ENCODE peak calls at places on chromosomes 1 and 21, in eight cellular contexts. Z, W, V, F, R, B, K and J are unnamed samples. For H3K4me1, the result is how much of the 10 kb centered on the place peaks cover.

GRCh38 chr1:114231301-114231700 is 77.6 kb upstream of the SYT6 start:
- DNase-seq in K (no peak), Z (no peak), B (no peak), F (no peak), V (no peak), R (no peak), W (no peak), J (no peak)

GRCh38 chr1:32246888-32247273 is at the start of gene FAM167B:
- DNase-seq in Z (no peak), B (peak), K (no peak), F (peak), W (no peak), R (no peak), V (no peak), J (peak)

GRCh38 chr1:181159451-181160151 is 71.1 kb downstream of the IER5 start:
- DNase-seq in W (no peak), V (peak), B (peak), K (peak), R (no peak), F (no peak), Z (peak), J (no peak)

GRCh38 chr1:1069061-1069710 is 4.9 kb downstream of the RNF223 start:
- DNase-seq in R (peak), B (no peak), W (peak), K (peak), Z (peak), F (peak), V (peak), J (no peak)

GRCh38 chr1:67749844-67750689 is 65.1 kb downstream of the GADD45A start:
- DNase-seq in V (no peak), W (no peak), F (no peak), B (no peak), K (no peak), Z (peak), R (no peak), J (peak)

GRCh38 chr1:58783090-58783992 is 506 bp downstream of the JUN start:
- DNase-seq in B (peak), K (peak), V (peak), R (no peak), F (peak), Z (peak), W (peak), J (peak)

GRCh38 chr1:63787875-63788274 is 14.1 kb downstream of the ROR1 start:
- DNase-seq in F (no peak), W (no peak), R (no peak), K (no peak), V (peak), Z (no peak), B (no peak), J (no peak)

GRCh38 chr21:41966341-41966833 is 12.6 kb upstream of the C2CD2 start:
- DNase-seq in Z (no peak), V (no peak), W (no peak), F (no peak), B (no peak), K (no peak), R (no peak), J (peak)

GRCh38 chr1:221908573-221908972 is 166.7 kb upstream of the DUSP10 start:
- DNase-seq in Z (no peak), K (no peak), W (no peak), V (no peak), B (no peak), R (no peak), F (no peak), J (no peak)

GRCh38 chr1:169486281-169486904 is 649 bp upstream of the SLC19A2 start:
- DNase-seq in Z (no peak), B (no peak), W (no peak), R (no peak), K (no peak), V (no peak), F (no peak), J (no peak)

GRCh38 chr1:235511470-235512240 is 7.4 kb upstream of the B3GALNT2 start:
- DNase-seq in B (no peak), R (no peak), K (no peak), W (no peak), V (no peak), F (no peak), Z (no peak), J (no peak)

GRCh38 chr1:5734414-5734813 is 257.8 kb downstream of the NPHP4 start:
- DNase-seq in R (no peak), B (no peak), F (no peak), K (no peak), Z (no peak), W (peak), V (no peak), J (no peak)

GRCh38 chr21:44455524-44456206 is 355 bp downstream of the LRRC3 start:
- DNase-seq in R (peak), W (peak), F (peak), K (peak), V (peak), Z (no peak), B (no peak), J (no peak)

GRCh38 chr1:43582162-43582566 is 51.5 kb downstream of the PTPRF start:
- DNase-seq in B (no peak), R (peak), K (peak), W (no peak), V (peak), F (no peak), Z (peak), J (no peak)

GRCh38 chr1:166113031-166113430 is 53.8 kb downstream of the FAM78B start:
- DNase-seq in K (no peak), F (no peak), B (no peak), R (no peak), W (no peak), Z (no peak), V (no peak), J (no peak)

GRCh38 chr1:180167721-180168467 is 13.2 kb downstream of the QSOX1 start:
- DNase-seq in Z (no peak), V (peak), K (no peak), W (peak), F (no peak), B (peak), R (peak), J (no peak)

GRCh38 chr1:111540928-111541327 is 37.5 kb upstream of the ADORA3 start:
- DNase-seq in F (no peak), R (no peak), K (no peak), V (no peak), Z (no peak), B (no peak), W (no peak), J (no peak)

GRCh38 chr1:90718411-90719320 is 1.6 kb upstream of the BARHL2 start:
- DNase-seq in R (no peak), W (no peak), K (no peak), Z (no peak), V (no peak), B (no peak), F (no peak), J (no peak)

GRCh38 chr1:219465247-219466093 is 147.4 kb downstream of the ZC3H11B start:
- DNase-seq in K (peak), Z (no peak), V (no peak), B (no peak), F (no peak), W (no peak), R (no peak), J (no peak)

DNA sequence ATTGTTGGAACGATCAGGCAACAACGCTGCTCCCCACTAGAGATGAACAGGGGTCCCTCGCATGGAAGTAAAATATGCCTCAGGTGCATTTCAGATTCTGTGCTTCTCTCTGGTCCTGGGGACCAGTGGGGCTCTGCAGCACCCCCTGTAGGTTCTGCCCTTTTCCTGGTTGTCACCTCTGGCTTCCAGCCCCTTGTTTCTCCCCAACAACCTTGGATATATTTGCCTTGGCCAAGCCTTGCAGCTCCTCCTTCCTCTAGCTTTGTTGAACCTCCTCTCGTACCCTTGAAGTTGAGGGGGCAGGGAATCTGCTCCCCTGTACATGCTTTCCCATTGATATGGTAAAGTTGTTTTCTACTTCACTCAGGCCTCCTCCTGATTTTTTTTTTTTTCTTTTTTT is 5.4 kb upstream of the RGSL1 start:
- DNase-seq in V (no peak), R (no peak), Z (no peak), W (no peak), B (no peak), K (no peak), F (no peak), J (no peak)
- H3K4me3 ChIP-seq in V (no peak), R (no peak), Z (no peak), W (no peak), B (no peak), K (no peak), F (no peak), J (no peak)

GRCh38 chr1:158329300-158329699 is 2.0 kb downstream of the CD1B start:
- DNase-seq in F (no peak), R (no peak), W (no peak), B (no peak), K (no peak), Z (no peak), V (no peak), J (no peak)
- H3K27ac ChIP-seq in F (no peak), R (no peak), W (no peak), B (no peak), K (no peak), Z (no peak), V (no peak), J (no peak)

DNA sequence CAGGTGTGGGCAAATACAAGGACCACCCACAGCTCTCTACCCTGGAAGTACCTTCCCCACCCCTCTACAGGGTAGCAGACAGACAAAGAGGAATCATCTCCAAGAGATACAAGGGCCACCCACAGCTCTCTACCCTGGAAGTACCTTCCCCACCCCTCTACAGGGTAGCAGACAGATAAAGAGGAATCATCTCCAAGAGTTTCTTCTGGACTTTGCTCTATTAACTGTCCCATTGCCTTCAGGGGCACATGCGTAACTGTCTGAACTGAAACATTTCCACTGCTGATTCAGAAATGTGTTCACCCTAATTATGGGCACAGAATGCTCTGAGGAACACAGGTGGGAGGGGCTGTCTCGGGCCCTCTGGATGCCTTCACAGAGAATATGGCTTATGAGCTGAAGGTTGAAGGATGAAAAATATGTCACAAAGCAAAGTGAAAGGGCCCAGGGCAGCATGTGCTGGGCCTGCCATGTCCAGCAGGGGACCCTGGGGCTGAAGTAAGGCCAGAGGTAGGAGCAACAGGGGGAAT is 43.9 kb downstream of the ZNF281 start:
- DNase-seq in B (no peak), V (no peak), R (no peak), K (no peak), F (no peak), Z (no peak), W (no peak), J (no peak)
- H3K4me1 ChIP-seq in B (under half), V (under half), R (half or more), K (under half), F (under half), Z (under half), W (under half), J (under half)

GRCh38 chr1:246591047-246591446 is 24.8 kb downstream of the CNST start:
- DNase-seq in V (no peak), R (no peak), F (no peak), W (no peak), B (no peak), K (no peak), Z (no peak), J (no peak)

GRCh38 chr1:246592695-246593094 is 26.4 kb downstream of the CNST start:
- DNase-seq in V (no peak), Z (no peak), K (no peak), W (no peak), R (no peak), F (no peak), B (no peak), J (no peak)

GRCh38 chr1:246591958-246592357 is 25.7 kb downstream of the CNST start:
- DNase-seq in K (no peak), B (no peak), W (no peak), Z (no peak), R (no peak), V (no peak), F (no peak), J (no peak)

GRCh38 chr1:246588322-246588721 is 22.1 kb downstream of the CNST start:
- DNase-seq in V (no peak), W (no peak), K (no peak), B (no peak), Z (no peak), F (no peak), R (no peak), J (no peak)

DNA sequence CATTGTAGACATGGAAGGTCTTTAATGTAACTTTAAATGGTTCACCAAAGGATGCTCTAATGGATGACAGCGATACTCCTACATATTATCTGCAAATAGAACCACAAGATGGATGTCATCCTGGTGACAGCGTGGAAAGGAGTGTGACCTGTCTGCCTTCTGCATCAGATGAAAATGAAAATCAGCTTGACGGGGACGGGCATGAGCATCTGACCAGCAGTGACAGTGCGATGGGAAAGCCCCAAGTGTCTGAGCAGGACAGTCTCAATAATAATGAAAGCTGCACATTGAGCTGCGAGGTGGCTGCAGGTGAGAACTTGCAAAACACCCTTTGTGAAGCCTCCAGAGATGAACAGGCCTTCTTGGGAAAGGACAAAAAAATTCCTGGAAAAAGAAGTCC is 25.2 kb downstream of the CNST start:
- DNase-seq in Z (no peak), V (no peak), R (no peak), W (no peak), B (no peak), F (no peak), K (peak), J (no peak)
- H3K4me3 ChIP-seq in Z (no peak), V (no peak), R (no peak), W (no peak), B (no peak), F (no peak), K (peak), J (no peak)

DNA sequence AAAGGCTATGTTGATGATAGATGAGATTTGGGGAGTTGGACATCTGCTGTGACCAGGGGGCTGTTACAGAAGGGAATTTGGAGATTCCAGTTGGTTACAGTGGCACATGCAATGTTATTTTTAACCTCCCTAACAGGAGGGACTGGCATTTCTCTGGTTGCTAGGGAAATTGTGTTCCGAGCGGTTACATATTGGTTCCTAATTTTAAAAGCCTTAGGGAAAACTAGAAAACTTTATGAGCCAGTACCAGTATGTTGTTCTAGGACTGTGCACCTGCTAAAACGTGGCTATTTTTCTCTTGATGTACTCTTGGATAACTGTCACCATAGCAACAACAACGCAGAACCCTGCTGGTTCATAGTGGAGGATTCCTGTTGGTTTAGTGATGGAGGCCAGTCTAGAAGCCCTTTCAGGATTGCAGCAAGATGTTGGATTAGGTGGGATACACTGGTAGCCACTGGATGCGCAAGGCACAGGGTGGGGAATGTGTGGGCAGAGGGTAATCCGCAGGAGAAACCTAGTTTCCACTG is 69.0 kb upstream of the PGBD5 start:
- DNase-seq in F (no peak), R (no peak), W (no peak), V (no peak), B (no peak), Z (no peak), K (no peak), J (no peak)
- H3K27ac ChIP-seq in F (no peak), R (no peak), W (no peak), V (peak), B (no peak), Z (no peak), K (no peak), J (no peak)

GRCh38 chr1:156502749-156503671 is 2.4 kb upstream of the MEF2D start:
- DNase-seq in Z (peak), R (peak), B (peak), V (peak), F (peak), W (peak), K (no peak), J (peak)

GRCh38 chr1:156504062-156504813 is 3.7 kb upstream of the MEF2D start:
- DNase-seq in V (no peak), R (no peak), K (peak), B (no peak), F (no peak), W (no peak), Z (no peak), J (no peak)

GRCh38 chr1:156504821-156505678 is 4.5 kb upstream of the MEF2D start:
- DNase-seq in W (peak), K (peak), Z (peak), R (peak), F (peak), B (peak), V (peak), J (peak)

GRCh38 chr1:156502396-156502748 is 1.8 kb upstream of the MEF2D start:
- DNase-seq in Z (no peak), W (no peak), R (no peak), F (no peak), V (no peak), B (no peak), K (no peak), J (no peak)

GRCh38 chr1:156503672-156504055 is 3.1 kb upstream of the MEF2D start:
- DNase-seq in V (no peak), B (no peak), K (no peak), Z (no peak), F (no peak), R (no peak), W (no peak), J (no peak)
- H3K4me1 ChIP-seq in V (under half), B (half or more), K (half or more), Z (under half), F (half or more), R (half or more), W (half or more), J (under half)

DNA sequence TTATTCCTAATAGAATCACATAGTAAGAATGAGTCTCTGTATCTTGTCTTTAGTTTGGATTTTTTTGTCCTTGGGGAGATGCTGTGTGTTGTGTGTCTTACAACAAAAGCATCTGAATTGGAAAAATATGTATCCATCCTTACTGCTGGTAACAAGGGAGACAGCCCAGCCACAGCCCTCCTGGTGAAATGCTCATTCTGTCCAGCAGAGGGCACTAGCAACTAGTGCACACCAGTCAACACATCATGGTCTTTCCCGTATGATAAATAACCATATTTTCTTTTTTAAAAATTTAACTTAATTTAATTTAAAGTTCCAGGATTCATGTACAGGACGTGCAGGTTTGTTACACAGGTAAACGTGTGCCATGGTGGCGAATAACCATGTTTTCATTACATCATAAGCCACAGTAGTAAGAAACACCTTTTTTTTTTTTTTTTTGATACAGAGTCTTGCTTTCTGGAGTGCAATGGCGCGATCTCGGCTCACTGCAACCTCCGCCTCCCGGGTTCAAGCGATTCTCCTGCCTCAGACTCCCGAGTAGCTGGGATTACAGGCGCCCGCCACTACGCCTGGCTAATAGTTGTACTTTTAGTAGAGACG is 245.1 kb downstream of the PTBP2 start:
- DNase-seq in B (peak), F (peak), Z (peak), K (peak), V (peak), R (peak), W (peak), J (no peak)
- H3K4me3 ChIP-seq in B (no peak), F (no peak), Z (peak), K (no peak), V (no peak), R (peak), W (no peak), J (no peak)

DNA sequence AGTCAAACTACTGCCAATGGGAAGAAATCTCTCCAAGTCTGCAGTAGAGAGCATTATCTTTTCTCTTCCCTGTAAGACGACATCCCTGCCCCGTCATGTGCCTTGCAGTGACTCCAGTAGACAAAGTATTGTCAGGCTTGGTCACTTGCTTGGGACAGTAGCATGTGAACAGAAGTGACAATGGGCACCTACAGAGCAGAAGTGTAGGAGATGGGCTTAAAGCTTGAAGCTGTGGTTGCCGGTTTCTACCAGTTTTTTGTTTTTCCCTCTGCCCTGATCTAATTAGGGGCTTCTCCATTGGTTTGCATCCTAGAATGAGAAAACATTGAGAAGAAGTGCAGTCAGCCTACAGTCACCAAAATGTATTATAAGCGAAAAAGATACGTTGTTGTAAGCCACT is 12.7 kb downstream of the F3 start:
- DNase-seq in B (no peak), R (no peak), V (no peak), Z (no peak), W (no peak), F (no peak), K (no peak), J (no peak)
- H3K27ac ChIP-seq in B (no peak), R (no peak), V (no peak), Z (no peak), W (no peak), F (peak), K (no peak), J (no peak)

GRCh38 chr21:46562472-46562871 is 42.4 kb downstream of the S100B start:
- DNase-seq in Z (no peak), R (no peak), B (no peak), K (no peak), V (no peak), W (peak), F (no peak), J (no peak)

GRCh38 chr21:46562964-46563607 is 41.8 kb downstream of the S100B start:
- DNase-seq in W (peak), K (no peak), V (no peak), B (no peak), Z (no peak), R (no peak), F (no peak), J (no peak)

GRCh38 chr21:46567348-46567747 is 37.5 kb downstream of the S100B start:
- DNase-seq in Z (no peak), K (no peak), W (peak), F (no peak), B (no peak), V (no peak), R (no peak), J (no peak)

GRCh38 chr21:46561448-46562095 is 43.3 kb downstream of the S100B start:
- DNase-seq in R (no peak), Z (no peak), K (no peak), W (no peak), B (no peak), F (no peak), V (no peak), J (no peak)

GRCh38 chr21:46564391-46564790 is 40.5 kb downstream of the S100B start:
- DNase-seq in K (no peak), Z (no peak), W (peak), F (no peak), R (no peak), B (no peak), V (no peak), J (no peak)
- H3K4me1 ChIP-seq in K (under half), Z (under half), W (under half), F (under half), R (under half), B (under half), V (under half), J (under half)